ENCODE peak calls at places on chromosomes 3 and 15, in six cellular contexts. One of them, this sample, is unnamed.

GRCh38 chr3:78143000-78143399 is 1103.1 kb downstream of the ROBO2 start:
- DNase-seq in activated CD8-positive, alpha-beta memory T cell treated with anti-CD3 and anti-CD28 coated beads for 48 hours: no peak
- DNase-seq in T-helper 17 cell: no peak
- DNase-seq in breast epithelium: no peak
- DNase-seq in HT-29: no peak
- DNase-seq in activated CD4-positive, alpha-beta T cell treated with anti-CD3 and anti-CD28 coated beads, Interleukin-2, amount 50 U/mL, for 1 hour: no peak
- DNase-seq in this sample: no peak

GRCh38 chr3:71070497-71071465 is 512.7 kb downstream of the FOXP1 start:
- DNase-seq in activated CD8-positive, alpha-beta memory T cell treated with anti-CD3 and anti-CD28 coated beads for 48 hours: no peak
- DNase-seq in T-helper 17 cell: no peak
- DNase-seq in breast epithelium: no peak
- DNase-seq in HT-29: no peak
- DNase-seq in activated CD4-positive, alpha-beta T cell treated with anti-CD3 and anti-CD28 coated beads, Interleukin-2, amount 50 U/mL, for 1 hour: no peak
- DNase-seq in this sample: no peak

GRCh38 chr15:25866874-25867273 is 3.7 kb upstream of the ATP10A start:
- DNase-seq in activated CD8-positive, alpha-beta memory T cell treated with anti-CD3 and anti-CD28 coated beads for 48 hours: no peak
- DNase-seq in T-helper 17 cell: no peak
- DNase-seq in breast epithelium: no peak
- DNase-seq in HT-29: no peak
- DNase-seq in activated CD4-positive, alpha-beta T cell treated with anti-CD3 and anti-CD28 coated beads, Interleukin-2, amount 50 U/mL, for 1 hour: no peak
- DNase-seq in this sample: no peak

GRCh38 chr3:192188218-192188835 is 539.0 kb downstream of the FGF12 start:
- DNase-seq in activated CD8-positive, alpha-beta memory T cell treated with anti-CD3 and anti-CD28 coated beads for 48 hours: no peak
- DNase-seq in T-helper 17 cell: peak; percentile 9
- DNase-seq in breast epithelium: no peak
- DNase-seq in HT-29: peak; percentile 67
- DNase-seq in activated CD4-positive, alpha-beta T cell treated with anti-CD3 and anti-CD28 coated beads, Interleukin-2, amount 50 U/mL, for 1 hour: peak; percentile 5
- DNase-seq in this sample: no peak

GRCh38 chr3:88188436-88188835 is 38.7 kb downstream of the C3orf38 start:
- DNase-seq in activated CD8-positive, alpha-beta memory T cell treated with anti-CD3 and anti-CD28 coated beads for 48 hours: no peak
- DNase-seq in T-helper 17 cell: no peak
- DNase-seq in breast epithelium: no peak
- DNase-seq in HT-29: no peak
- DNase-seq in activated CD4-positive, alpha-beta T cell treated with anti-CD3 and anti-CD28 coated beads, Interleukin-2, amount 50 U/mL, for 1 hour: no peak
- DNase-seq in this sample: no peak

GRCh38 chr15:63059075-63059474 is 16.5 kb downstream of the TPM1 start:
- DNase-seq in activated CD8-positive, alpha-beta memory T cell treated with anti-CD3 and anti-CD28 coated beads for 48 hours: no peak
- DNase-seq in T-helper 17 cell: no peak
- DNase-seq in breast epithelium: no peak
- DNase-seq in HT-29: no peak
- DNase-seq in activated CD4-positive, alpha-beta T cell treated with anti-CD3 and anti-CD28 coated beads, Interleukin-2, amount 50 U/mL, for 1 hour: no peak
- DNase-seq in this sample: no peak

GRCh38 chr15:76936671-76937070 is 5.1 kb downstream of the RCN2 start:
- DNase-seq in activated CD8-positive, alpha-beta memory T cell treated with anti-CD3 and anti-CD28 coated beads for 48 hours: no peak
- DNase-seq in T-helper 17 cell: no peak
- DNase-seq in breast epithelium: no peak
- DNase-seq in HT-29: no peak
- DNase-seq in activated CD4-positive, alpha-beta T cell treated with anti-CD3 and anti-CD28 coated beads, Interleukin-2, amount 50 U/mL, for 1 hour: no peak
- DNase-seq in this sample: no peak

GRCh38 chr15:64146885-64147681 is 4.4 kb upstream of the SNX22 start:
- DNase-seq in activated CD8-positive, alpha-beta memory T cell treated with anti-CD3 and anti-CD28 coated beads for 48 hours: no peak
- DNase-seq in T-helper 17 cell: no peak
- DNase-seq in breast epithelium: no peak
- DNase-seq in HT-29: no peak
- DNase-seq in activated CD4-positive, alpha-beta T cell treated with anti-CD3 and anti-CD28 coated beads, Interleukin-2, amount 50 U/mL, for 1 hour: no peak
- DNase-seq in this sample: no peak

GRCh38 chr3:51686512-51687215 is 15.6 kb downstream of the TEX264 start:
- DNase-seq in activated CD8-positive, alpha-beta memory T cell treated with anti-CD3 and anti-CD28 coated beads for 48 hours: peak; percentile 66
- DNase-seq in T-helper 17 cell: peak; percentile 68
- DNase-seq in breast epithelium: no peak
- DNase-seq in HT-29: no peak
- DNase-seq in activated CD4-positive, alpha-beta T cell treated with anti-CD3 and anti-CD28 coated beads, Interleukin-2, amount 50 U/mL, for 1 hour: peak; percentile 77
- DNase-seq in this sample: peak; percentile 87

GRCh38 chr3:188578579-188579363 is 424.8 kb downstream of the LPP start:
- DNase-seq in activated CD8-positive, alpha-beta memory T cell treated with anti-CD3 and anti-CD28 coated beads for 48 hours: no peak
- DNase-seq in T-helper 17 cell: no peak
- DNase-seq in breast epithelium: peak; percentile 53
- DNase-seq in HT-29: no peak
- DNase-seq in activated CD4-positive, alpha-beta T cell treated with anti-CD3 and anti-CD28 coated beads, Interleukin-2, amount 50 U/mL, for 1 hour: no peak
- DNase-seq in this sample: no peak

GRCh38 chr3:46895204-46895660 is 17.7 kb downstream of the PTH1R start:
- DNase-seq in activated CD8-positive, alpha-beta memory T cell treated with anti-CD3 and anti-CD28 coated beads for 48 hours: peak; percentile 46
- DNase-seq in T-helper 17 cell: peak; percentile 68
- DNase-seq in breast epithelium: peak; percentile 54
- DNase-seq in HT-29: peak; percentile 65
- DNase-seq in activated CD4-positive, alpha-beta T cell treated with anti-CD3 and anti-CD28 coated beads, Interleukin-2, amount 50 U/mL, for 1 hour: peak; percentile 80
- DNase-seq in this sample: peak; percentile 72

GRCh38 chr3:146142757-146143156 is 18.2 kb downstream of the PLOD2 start:
- DNase-seq in activated CD8-positive, alpha-beta memory T cell treated with anti-CD3 and anti-CD28 coated beads for 48 hours: no peak
- DNase-seq in T-helper 17 cell: no peak
- DNase-seq in breast epithelium: no peak
- DNase-seq in HT-29: no peak
- DNase-seq in activated CD4-positive, alpha-beta T cell treated with anti-CD3 and anti-CD28 coated beads, Interleukin-2, amount 50 U/mL, for 1 hour: no peak
- DNase-seq in this sample: no peak

GRCh38 chr15:79090487-79091203 is at the start of gene RASGRF1:
- DNase-seq in activated CD8-positive, alpha-beta memory T cell treated with anti-CD3 and anti-CD28 coated beads for 48 hours: no peak
- DNase-seq in T-helper 17 cell: no peak
- DNase-seq in breast epithelium: no peak
- DNase-seq in HT-29: no peak
- DNase-seq in activated CD4-positive, alpha-beta T cell treated with anti-CD3 and anti-CD28 coated beads, Interleukin-2, amount 50 U/mL, for 1 hour: no peak
- DNase-seq in this sample: no peak

GRCh38 chr3:168813261-168813660 is 717.5 kb upstream of the GOLIM4 start:
- DNase-seq in activated CD8-positive, alpha-beta memory T cell treated with anti-CD3 and anti-CD28 coated beads for 48 hours: no peak
- DNase-seq in T-helper 17 cell: no peak
- DNase-seq in breast epithelium: no peak
- DNase-seq in HT-29: no peak
- DNase-seq in activated CD4-positive, alpha-beta T cell treated with anti-CD3 and anti-CD28 coated beads, Interleukin-2, amount 50 U/mL, for 1 hour: no peak
- DNase-seq in this sample: no peak

GRCh38 chr15:78317145-78317836 is 17.9 kb upstream of the SKIC8 start:
- DNase-seq in activated CD8-positive, alpha-beta memory T cell treated with anti-CD3 and anti-CD28 coated beads for 48 hours: no peak
- DNase-seq in T-helper 17 cell: no peak
- DNase-seq in breast epithelium: no peak
- DNase-seq in HT-29: peak; percentile 65
- DNase-seq in activated CD4-positive, alpha-beta T cell treated with anti-CD3 and anti-CD28 coated beads, Interleukin-2, amount 50 U/mL, for 1 hour: no peak
- DNase-seq in this sample: no peak

GRCh38 chr3:31971607-31972006 is 9.5 kb downstream of the OSBPL10 start:
- DNase-seq in activated CD8-positive, alpha-beta memory T cell treated with anti-CD3 and anti-CD28 coated beads for 48 hours: no peak
- DNase-seq in T-helper 17 cell: no peak
- DNase-seq in breast epithelium: no peak
- DNase-seq in HT-29: no peak
- DNase-seq in activated CD4-positive, alpha-beta T cell treated with anti-CD3 and anti-CD28 coated beads, Interleukin-2, amount 50 U/mL, for 1 hour: no peak
- DNase-seq in this sample: no peak

GRCh38 chr15:90915216-90915807 is 12.2 kb downstream of the MAN2A2 start:
- DNase-seq in activated CD8-positive, alpha-beta memory T cell treated with anti-CD3 and anti-CD28 coated beads for 48 hours: no peak
- DNase-seq in T-helper 17 cell: no peak
- DNase-seq in breast epithelium: no peak
- DNase-seq in HT-29: no peak
- DNase-seq in activated CD4-positive, alpha-beta T cell treated with anti-CD3 and anti-CD28 coated beads, Interleukin-2, amount 50 U/mL, for 1 hour: no peak
- DNase-seq in this sample: no peak

GRCh38 chr3:50334339-50335075 is 6.1 kb downstream of the RASSF1 start:
- DNase-seq in activated CD8-positive, alpha-beta memory T cell treated with anti-CD3 and anti-CD28 coated beads for 48 hours: no peak
- DNase-seq in T-helper 17 cell: no peak
- DNase-seq in breast epithelium: no peak
- DNase-seq in HT-29: no peak
- DNase-seq in activated CD4-positive, alpha-beta T cell treated with anti-CD3 and anti-CD28 coated beads, Interleukin-2, amount 50 U/mL, for 1 hour: no peak
- DNase-seq in this sample: no peak

GRCh38 chr3:59678042-59678707 is 628.4 kb upstream of the CFAP20DC start:
- DNase-seq in activated CD8-positive, alpha-beta memory T cell treated with anti-CD3 and anti-CD28 coated beads for 48 hours: no peak
- DNase-seq in T-helper 17 cell: no peak
- DNase-seq in breast epithelium: peak; percentile 26
- DNase-seq in HT-29: no peak
- DNase-seq in activated CD4-positive, alpha-beta T cell treated with anti-CD3 and anti-CD28 coated beads, Interleukin-2, amount 50 U/mL, for 1 hour: no peak
- DNase-seq in this sample: no peak

GRCh38 chr3:132317229-132317948 is at the start of gene ACP3:
- DNase-seq in activated CD8-positive, alpha-beta memory T cell treated with anti-CD3 and anti-CD28 coated beads for 48 hours: no peak
- DNase-seq in T-helper 17 cell: no peak
- DNase-seq in breast epithelium: peak; percentile 53
- DNase-seq in HT-29: peak; percentile 82
- DNase-seq in activated CD4-positive, alpha-beta T cell treated with anti-CD3 and anti-CD28 coated beads, Interleukin-2, amount 50 U/mL, for 1 hour: no peak
- DNase-seq in this sample: no peak

GRCh38 chr15:34337557-34338306 is at the start of gene SLC12A6:
- DNase-seq in activated CD8-positive, alpha-beta memory T cell treated with anti-CD3 and anti-CD28 coated beads for 48 hours: peak; percentile 86
- DNase-seq in T-helper 17 cell: peak; percentile 92
- DNase-seq in breast epithelium: peak; percentile 69
- DNase-seq in HT-29: peak; percentile 97
- DNase-seq in activated CD4-positive, alpha-beta T cell treated with anti-CD3 and anti-CD28 coated beads, Interleukin-2, amount 50 U/mL, for 1 hour: peak; percentile 89
- DNase-seq in this sample: peak; percentile 91

This sample was measured in central memory CD4-positive, alpha-beta T cell.